ENCODE peak calls at places on chromosome 14, in ten cellular contexts. R is effector CD4-positive, alpha-beta T cell; W is activated T-cell treated with anti-CD3 and anti-CD28 coated beads, Interleukin-2, amount 50 U/mL, for 24 hours; N is endothelial cell of umbilical vein; S is pancreas; Y is activated CD4-positive, alpha-beta memory T cell treated with anti-CD3 and anti-CD28 coated beads for 36 hours; P is posterior cingulate gyrus; K is glomerular endothelial cell; X is HEK293T; F is NCI-H1105 treated with DMSO at 0.1 percent for 48 hours. E is an unnamed sample.

GRCh38 chr14:72892103-72892878 is 1.6 kb downstream of the DPF3 start:
- DNase-seq in S (no peak), Y (peak; percentile 41), K (no peak), N (peak; percentile 56), X (peak; percentile 34), W (peak; percentile 50), R (peak; percentile 18), F (peak; percentile 23), P (no peak), E (peak; percentile 81)

GRCh38 chr14:52106853-52107252 is 38.0 kb upstream of the NID2 start:
- DNase-seq in X (no peak), R (no peak), F (no peak), N (no peak), P (no peak), K (no peak), W (no peak), Y (no peak), S (no peak), E (no peak)

GRCh38 chr14:92409069-92409468 is 86.1 kb downstream of the SLC24A4 start:
- DNase-seq in F (no peak), W (no peak), P (no peak), Y (no peak), S (no peak), R (no peak), N (no peak), K (no peak), X (no peak), E (no peak)

GRCh38 chr14:59819446-59820088 is 51.0 kb downstream of the RTN1 start:
- DNase-seq in R (no peak), X (no peak), N (no peak), P (no peak), W (no peak), K (no peak), F (no peak), S (no peak), Y (no peak), E (no peak)

GRCh38 chr14:105876158-105876557 is 349.8 kb downstream of the TMEM121 start:
- DNase-seq in K (no peak), S (no peak), R (no peak), Y (no peak), X (no peak), F (no peak), P (no peak), W (no peak), N (no peak), E (no peak)

GRCh38 chr14:68734231-68734732 is 58.6 kb downstream of the ZFP36L1 start:
- DNase-seq in R (no peak), Y (peak; percentile 68), W (peak; percentile 64), K (no peak), X (no peak), P (no peak), N (peak; percentile 34), S (no peak), F (no peak), E (peak; percentile 41)

GRCh38 chr14:99040047-99040446 is 231.9 kb downstream of the BCL11B start:
- DNase-seq in F (no peak), W (no peak), P (no peak), Y (no peak), K (no peak), N (no peak), S (no peak), X (no peak), R (no peak), E (peak; percentile 71)

GRCh38 chr14:41137741-41138140 is 468.9 kb upstream of the LRFN5 start:
- DNase-seq in R (no peak), W (no peak), X (no peak), K (no peak), N (no peak), P (no peak), S (no peak), Y (no peak), F (peak; percentile 67), E (no peak)

GRCh38 chr14:76968621-76969063 is 59.9 kb downstream of the IRF2BPL start:
- DNase-seq in Y (no peak), R (no peak), K (no peak), F (no peak), X (no peak), S (peak; percentile 48), W (no peak), N (no peak), P (no peak), E (no peak)

GRCh38 chr14:38481939-38482678 is 226.2 kb upstream of the CLEC14A start:
- DNase-seq in Y (no peak), X (no peak), R (no peak), K (no peak), N (no peak), S (no peak), P (no peak), W (no peak), F (peak; percentile 11), E (no peak)

GRCh38 chr14:84826349-84826748 is 703.6 kb upstream of the FLRT2 start:
- DNase-seq in P (no peak), N (peak; percentile 14), W (no peak), S (no peak), X (no peak), K (no peak), Y (no peak), F (no peak), R (no peak), E (no peak)

GRCh38 chr14:103142031-103142430 is 18.8 kb downstream of the TNFAIP2 start:
- DNase-seq in R (no peak), S (no peak), F (no peak), N (no peak), Y (no peak), P (no peak), W (no peak), X (no peak), K (no peak), E (no peak)

GRCh38 chr14:92902726-92903125 is 20.2 kb upstream of the CHGA start:
- DNase-seq in W (no peak), K (no peak), P (no peak), X (no peak), F (no peak), Y (no peak), N (no peak), S (no peak), R (no peak), E (no peak)

GRCh38 chr14:34937442-34937841 is 45.4 kb upstream of the SRP54 start:
- DNase-seq in R (no peak), S (no peak), X (no peak), N (no peak), K (no peak), Y (no peak), W (no peak), F (no peak), P (no peak), E (peak; percentile 55)

GRCh38 chr14:68542346-68542745 is 250.5 kb downstream of the ZFP36L1 start:
- DNase-seq in X (no peak), Y (no peak), K (no peak), N (no peak), R (no peak), S (no peak), P (no peak), W (no peak), F (no peak), E (no peak)

GRCh38 chr14:34465069-34465859 is 3.2 kb upstream of the SPTSSA start:
- DNase-seq in N (peak; percentile 50), K (no peak), R (no peak), S (no peak), X (no peak), Y (no peak), P (no peak), F (no peak), W (no peak), E (no peak)

GRCh38 chr14:91417983-91418386 is 365 bp upstream of the CCDC88C start:
- DNase-seq in N (no peak), Y (peak; percentile 67), W (no peak), S (no peak), R (peak; percentile 51), K (no peak), X (peak; percentile 62), F (peak; percentile 65), P (no peak), E (peak; percentile 90)

GRCh38 chr14:20460458-20461229 is 590 bp downstream of the PIP4P1 start:
- DNase-seq in K (no peak), Y (peak; percentile 67), X (no peak), R (peak; percentile 60), P (no peak), W (peak; percentile 45), S (peak; percentile 36), F (peak; percentile 68), N (peak; percentile 11), E (no peak)

GRCh38 chr14:59868021-59868420 is 2.6 kb downstream of the RTN1 start:
- DNase-seq in K (no peak), Y (no peak), S (no peak), F (no peak), N (no peak), R (no peak), P (no peak), W (no peak), X (no peak), E (no peak)